ENCODE peak calls at places on chromosomes 5 and 9, in four cellular contexts. V, S, F and X are unnamed samples.

GRCh38 chr9:132698989-132699388 is 28.7 kb downstream of the GTF3C4 start:
- DNase-seq in V (no peak), S (no peak), F (peak; percentile 58), X (no peak)

GRCh38 chr5:112238473-112238872 is 180.6 kb downstream of the EPB41L4A start:
- DNase-seq in V (no peak), S (no peak), F (no peak), X (no peak)

GRCh38 chr5:85049020-85049419 is 664.3 kb upstream of the EDIL3 start:
- DNase-seq in V (no peak), S (peak; percentile 79), F (no peak), X (no peak)

GRCh38 chr9:98199388-98200033 is 7.1 kb upstream of the CORO2A start:
- DNase-seq in V (no peak), S (no peak), F (no peak), X (no peak)

GRCh38 chr9:93022721-93023520 is 35.6 kb upstream of the SUSD3 start:
- DNase-seq in V (no peak), S (no peak), F (no peak), X (no peak)

GRCh38 chr5:35041251-35041650 is 6.5 kb downstream of the AGXT2 start:
- DNase-seq in V (no peak), S (peak; percentile 68), F (no peak), X (no peak)

GRCh38 chr9:70013598-70014196 is 30.0 kb upstream of the MAMDC2 start:
- DNase-seq in V (no peak), S (peak; percentile 94), F (no peak), X (no peak)

GRCh38 chr5:38866362-38867070 is 20.7 kb downstream of the OSMR start:
- DNase-seq in V (no peak), S (peak; percentile 48), F (no peak), X (no peak)

GRCh38 chr9:114176601-114177295 is 21.4 kb downstream of the COL27A1 start:
- DNase-seq in V (no peak), S (no peak), F (peak; percentile 30), X (no peak)

GRCh38 chr5:69024241-69024651 is 69.6 kb upstream of the SLC30A5 start:
- DNase-seq in V (no peak), S (peak; percentile 19), F (peak; percentile 24), X (no peak)

GRCh38 chr5:95620030-95620869 is at the start of gene GPR150:
- DNase-seq in V (peak; percentile 84), S (peak; percentile 50), F (peak; percentile 78), X (peak; percentile 83)

GRCh38 chr5:96567188-96567587 is 95.0 kb upstream of the CAST start:
- DNase-seq in V (no peak), S (peak; percentile 87), F (no peak), X (no peak)

DNA sequence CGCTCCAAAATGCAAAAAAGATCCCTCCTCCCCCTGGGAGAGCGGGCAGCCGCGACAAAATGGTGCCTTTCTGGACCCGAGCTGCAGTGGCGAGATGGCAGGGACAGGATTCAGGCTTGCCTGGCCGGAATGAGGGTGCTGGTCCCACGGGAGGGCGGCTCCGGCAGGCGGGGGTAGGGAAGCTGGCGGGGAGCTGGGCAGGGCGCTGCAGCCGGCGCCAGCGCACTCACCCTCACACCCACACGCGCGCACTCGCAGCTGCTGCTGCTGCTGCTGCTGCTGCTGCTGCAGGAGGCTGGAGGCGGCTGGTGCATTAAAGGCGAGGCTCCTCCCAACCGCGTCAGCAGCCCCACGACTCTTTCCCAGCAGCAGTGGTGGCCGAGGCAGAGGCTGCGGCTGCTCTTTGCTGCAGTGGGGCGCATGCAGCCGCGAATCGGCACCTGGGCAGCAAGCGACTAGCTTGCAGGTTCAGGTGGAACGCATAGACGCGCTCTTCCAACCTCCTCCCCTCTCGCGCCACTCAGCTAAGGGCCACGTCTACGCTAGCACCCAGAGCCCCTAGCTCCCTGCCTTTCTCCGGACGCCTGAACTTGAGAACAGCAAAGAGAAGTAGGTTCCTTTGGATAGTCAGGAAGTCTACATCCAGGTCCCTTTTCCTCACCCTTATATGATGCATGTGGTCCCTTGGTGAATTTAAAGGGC is at the start of gene PPP2R2B:
- DNase-seq in V (peak; percentile 68), S (peak; percentile 83), F (peak; percentile 28), X (peak; percentile 11)
- H3K4me3 ChIP-seq in V (peak within 1 kb of the TSS; percentile 48), S (no peak within 1 kb of the TSS), F (peak within 1 kb of the TSS; percentile 24), X (peak within 1 kb of the TSS; percentile 26)

DNA sequence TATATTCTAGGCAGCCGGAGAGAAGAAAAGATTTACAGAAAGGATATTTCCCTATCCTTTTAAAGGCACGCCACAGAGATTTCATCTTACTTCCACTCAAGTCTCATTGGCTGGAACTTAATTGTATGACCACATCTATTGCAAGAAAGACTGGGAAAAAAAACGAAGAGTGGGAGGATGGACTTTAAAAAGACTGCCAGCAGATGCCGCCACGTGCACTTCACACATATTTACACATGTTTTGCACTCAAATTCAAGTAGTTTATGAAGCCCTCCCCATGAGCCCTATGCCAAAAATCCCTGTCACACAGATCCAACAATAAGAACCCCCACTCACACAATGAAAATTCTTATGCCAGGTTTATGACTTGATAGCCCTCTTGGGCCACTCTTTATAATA is 138.5 kb upstream of the TYRP1 start:
- DNase-seq in V (no peak), S (peak; percentile 3), F (no peak), X (no peak)
- TF ChIP-seq CTCF in V (no peak), S (no peak), F (no peak), X (no peak)

DNA sequence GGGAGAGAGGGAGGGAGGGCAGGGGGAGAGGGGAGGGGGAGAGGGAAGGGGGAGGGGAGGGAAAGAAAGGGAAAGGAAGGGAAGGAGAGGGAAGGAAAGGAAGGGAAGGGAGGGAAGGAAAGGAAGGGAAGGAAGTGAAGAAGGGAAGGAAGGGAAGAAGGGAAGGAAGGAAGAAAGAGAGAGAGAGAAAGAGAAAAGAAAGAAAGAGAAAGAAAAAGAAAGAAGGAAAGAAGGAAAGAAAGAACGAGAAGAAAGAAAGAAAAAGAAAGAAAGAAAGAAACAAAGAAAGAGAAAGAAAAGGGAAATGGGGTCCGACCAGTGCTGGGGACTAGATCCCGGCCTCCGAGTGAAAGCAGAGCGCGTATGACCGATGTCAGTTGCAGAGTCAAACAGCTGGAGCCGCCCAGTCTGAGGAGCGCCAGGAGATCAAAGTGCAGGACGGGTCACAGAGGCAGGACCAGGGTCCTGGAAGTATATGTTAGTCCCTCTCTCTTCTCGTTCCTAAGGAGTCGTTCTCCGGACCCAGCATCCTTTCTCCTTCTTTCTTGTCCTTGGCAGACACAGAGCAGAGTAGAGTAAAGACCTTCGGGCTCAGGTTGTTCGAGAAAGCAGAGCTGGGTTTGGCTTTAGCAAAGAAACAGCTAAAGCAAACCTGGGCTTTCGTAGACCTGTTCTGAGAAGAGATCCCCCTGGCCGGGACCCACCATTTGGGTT is 305.4 kb upstream of the MSX2 start:
- DNase-seq in V (no peak), S (no peak), F (no peak), X (no peak)
- H3K36me3 ChIP-seq in V (no peaks in the 10 kb centered on the region), S (no peaks in the 10 kb centered on the region), F (no peaks in the 10 kb centered on the region), X (no peaks in the 10 kb centered on the region)

DNA sequence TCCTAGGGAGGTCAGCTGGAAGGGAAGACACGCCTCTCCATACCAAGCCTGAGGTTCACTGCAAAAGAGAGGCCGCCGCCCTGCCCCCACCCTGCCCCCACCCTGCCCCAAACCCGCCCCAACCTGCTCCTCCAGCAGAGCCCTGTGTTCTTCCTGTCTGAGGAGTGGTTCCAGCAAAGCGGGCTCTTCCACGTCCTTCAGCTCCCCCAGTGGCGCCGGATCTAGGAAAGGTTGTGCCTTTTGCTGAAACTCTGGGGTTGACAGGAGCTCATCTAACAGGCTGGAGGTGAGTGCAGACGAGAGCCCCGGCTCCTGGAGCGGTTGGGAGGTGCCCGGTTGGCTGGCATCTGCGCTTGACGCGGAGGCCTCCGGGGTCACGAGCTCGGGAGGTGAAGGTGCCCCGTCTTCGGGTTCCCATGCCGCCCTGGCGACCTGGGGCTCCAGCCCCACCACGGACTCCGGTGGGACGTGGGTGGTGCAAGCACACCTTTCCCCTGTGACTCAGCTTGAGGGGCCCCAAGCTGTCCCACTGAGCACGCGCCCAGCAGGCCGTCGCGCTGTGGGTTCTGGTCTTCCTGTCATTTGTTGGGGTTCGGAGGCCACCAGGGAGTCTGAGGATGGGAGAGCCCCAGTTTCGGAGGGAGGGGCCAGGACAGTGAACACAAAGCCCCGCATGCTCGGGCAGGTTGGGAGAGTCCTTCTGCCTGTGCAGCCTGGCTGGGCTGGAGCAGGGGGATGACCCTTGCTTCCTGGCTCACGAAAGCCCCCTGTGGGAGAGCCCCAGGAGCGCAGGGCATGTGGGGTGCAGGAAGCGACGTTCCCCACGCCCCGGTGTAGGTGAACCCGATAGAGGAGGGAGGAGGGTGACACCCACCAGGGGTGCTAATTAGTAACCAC is 1467.1 kb downstream of the FOXD4L5 start:
- DNase-seq in V (peak; percentile 87), S (peak; percentile 18), F (peak; percentile 49), X (peak; percentile 93)
- H3K4me3 ChIP-seq in V (peak overlapping the region; percentile 32), S (no peak overlapping the region), F (no peak overlapping the region), X (peak overlapping the region; percentile 79)